ENCODE peak calls at places on chromosomes 12 and 14, in nine cellular contexts. R is heart left ventricle, X is mucosa of descending colon, O is lung, L is psoas muscle, J is Peyer's patch, N is left lung, A is tibial artery, P is uterus. U is an unnamed sample. For H3K9me3, the result is how much of the 10 kb centered on the place peaks cover.

GRCh38 chr12:82774666-82775065 is 88.0 kb downstream of the TMTC2 start:
- DNase-seq in R (no peak), X (no peak), O (no peak), L (no peak), J (no peak), N (no peak), A (no peak), P (no peak), U (no peak)

GRCh38 chr14:96586921-96587822 is 85.0 kb downstream of the PAPOLA start:
- DNase-seq in R (no peak), X (no peak), O (no peak), L (no peak), J (no peak), N (no peak), A (no peak), P (no peak), U (no peak)

GRCh38 chr12:58877243-58877743 is 43.0 kb downstream of the LRIG3 start:
- DNase-seq in R (no peak), X (peak), O (peak), L (no peak), J (no peak), N (no peak), A (no peak), P (no peak), U (no peak)

GRCh38 chr12:51323966-51324895 is at the start of gene BIN2:
- DNase-seq in R (peak), X (peak), O (peak), L (peak), J (peak), N (peak), A (peak), P (peak), U (peak)

GRCh38 chr12:88908345-88908744 is 328.1 kb upstream of the KITLG start:
- DNase-seq in R (no peak), X (no peak), O (no peak), L (no peak), J (no peak), N (no peak), A (no peak), P (no peak), U (no peak)

GRCh38 chr12:29782821-29783772 is 645 bp downstream of the TMTC1 start:
- DNase-seq in R (peak), X (peak), O (peak), L (peak), J (peak), N (peak), A (peak), P (peak), U (no peak)

GRCh38 chr12:60308366-60309000 is 712.7 kb downstream of the SLC16A7 start:
- DNase-seq in R (no peak), X (no peak), O (no peak), L (no peak), J (no peak), N (no peak), A (no peak), P (no peak), U (no peak)

GRCh38 chr14:97381309-97381708 is 584.1 kb downstream of the VRK1 start:
- DNase-seq in R (no peak), X (no peak), O (no peak), L (no peak), J (no peak), N (no peak), A (no peak), P (no peak), U (no peak)

GRCh38 chr12:11553871-11554533 is 95.5 kb upstream of the ETV6 start:
- DNase-seq in R (no peak), X (peak), O (peak), L (no peak), J (no peak), N (no peak), A (no peak), P (no peak), U (peak)

GRCh38 chr12:131829795-131830334 is 1.7 kb downstream of the MMP17 start:
- DNase-seq in R (no peak), X (no peak), O (no peak), L (no peak), J (no peak), N (peak), A (no peak), P (no peak), U (no peak)

GRCh38 chr14:72129283-72129682 is 197.1 kb downstream of the RGS6 start:
- DNase-seq in R (no peak), X (no peak), O (peak), L (no peak), J (no peak), N (no peak), A (no peak), P (no peak), U (no peak)

GRCh38 chr12:46970636-46971035 is 108.8 kb upstream of the PCED1B start:
- DNase-seq in R (no peak), X (no peak), O (no peak), L (no peak), J (no peak), N (no peak), A (no peak), P (no peak), U (no peak)

GRCh38 chr12:76762556-76762955 is 1.4 kb upstream of the ZDHHC17 start:
- DNase-seq in R (no peak), X (no peak), O (no peak), L (no peak), J (no peak), N (no peak), A (no peak), P (peak), U (no peak)

GRCh38 chr14:55928316-55928715 is 189.9 kb upstream of the PELI2 start:
- DNase-seq in R (no peak), X (no peak), O (no peak), L (no peak), J (no peak), N (no peak), A (no peak), P (no peak), U (no peak)

GRCh38 chr14:21057803-21058675 is at the start of gene RNASE8:
- DNase-seq in R (no peak), X (no peak), O (no peak), L (no peak), J (no peak), N (no peak), A (no peak), P (no peak), U (no peak)

GRCh38 chr12:118371354-118372282 is 1.1 kb downstream of the TAOK3 start:
- DNase-seq in R (peak), X (peak), O (no peak), L (peak), J (peak), N (peak), A (no peak), P (no peak), U (no peak)

GRCh38 chr12:109637996-109638395 is 64.4 kb downstream of the MVK start:
- DNase-seq in R (no peak), X (no peak), O (no peak), L (no peak), J (no peak), N (no peak), A (no peak), P (no peak), U (no peak)

GRCh38 chr14:68655021-68655811 is 137.7 kb downstream of the ZFP36L1 start:
- DNase-seq in R (no peak), X (no peak), O (no peak), L (no peak), J (no peak), N (no peak), A (peak), P (peak), U (no peak)

GRCh38 chr12:124322271-124322998 is 27.5 kb downstream of the RFLNA start:
- DNase-seq in R (no peak), X (no peak), O (no peak), L (no peak), J (no peak), N (peak), A (no peak), P (no peak), U (no peak)

GRCh38 chr12:52628841-52629240 is 10.5 kb upstream of the KRT73 start:
- DNase-seq in R (no peak), X (no peak), O (no peak), L (no peak), J (no peak), N (no peak), A (no peak), P (no peak), U (no peak)

GRCh38 chr12:93908264-93908663 is 231.1 kb downstream of the CRADD start:
- DNase-seq in R (no peak), X (no peak), O (no peak), L (no peak), J (no peak), N (no peak), A (no peak), P (no peak), U (no peak)

GRCh38 chr12:129911437-129912049 is 7.7 kb upstream of the TMEM132D start:
- DNase-seq in R (no peak), X (peak), O (no peak), L (no peak), J (no peak), N (no peak), A (no peak), P (no peak), U (no peak)

GRCh38 chr14:50173891-50174290 is 57.5 kb downstream of the SOS2 start:
- DNase-seq in R (no peak), X (no peak), O (no peak), L (no peak), J (no peak), N (no peak), A (no peak), P (no peak), U (no peak)

GRCh38 chr14:31038521-31039166 is 12.5 kb upstream of the STRN3 start:
- DNase-seq in R (no peak), X (no peak), O (no peak), L (no peak), J (no peak), N (no peak), A (no peak), P (no peak), U (no peak)

GRCh38 chr12:105721051-105721825 is 390.7 kb downstream of the C12orf75 start:
- DNase-seq in R (no peak), X (no peak), O (no peak), L (no peak), J (no peak), N (no peak), A (no peak), P (no peak), U (no peak)

GRCh38 chr12:38350342-38351181 is 34.0 kb downstream of the ALG10B start:
- DNase-seq in R (no peak), X (no peak), O (no peak), L (no peak), J (no peak), N (no peak), A (no peak), P (no peak), U (no peak)

GRCh38 chr12:57085999-57086950 is 2.6 kb upstream of the NAB2 start:
- DNase-seq in R (peak), X (peak), O (no peak), L (peak), J (peak), N (peak), A (peak), P (peak), U (no peak)

GRCh38 chr14:22973217-22974032 is 8.9 kb downstream of the AJUBA start:
- DNase-seq in R (no peak), X (peak), O (no peak), L (no peak), J (no peak), N (no peak), A (no peak), P (no peak), U (no peak)

GRCh38 chr12:54286042-54286931 is 5.8 kb downstream of the HNRNPA1 start:
- DNase-seq in R (no peak), X (no peak), O (no peak), L (no peak), J (no peak), N (no peak), A (no peak), P (no peak), U (no peak)

GRCh38 chr12:14621821-14622220 is 54.1 kb upstream of the PLBD1 start:
- DNase-seq in R (no peak), X (no peak), O (no peak), L (no peak), J (no peak), N (no peak), A (no peak), P (no peak), U (no peak)

GRCh38 chr12:100986595-100987547 is 192.3 kb downstream of the ANO4 start:
- DNase-seq in R (no peak), X (no peak), O (no peak), L (no peak), J (no peak), N (no peak), A (no peak), P (no peak), U (no peak)

GRCh38 chr14:94532462-94532861 is 23.2 kb upstream of the SERPINA12 start:
- DNase-seq in R (no peak), X (no peak), O (no peak), L (no peak), J (no peak), N (no peak), A (no peak), P (no peak), U (no peak)

GRCh38 chr14:63174760-63175191 is 29.5 kb upstream of the RHOJ start:
- DNase-seq in R (no peak), X (peak), O (no peak), L (no peak), J (no peak), N (no peak), A (no peak), P (no peak), U (no peak)

DNA sequence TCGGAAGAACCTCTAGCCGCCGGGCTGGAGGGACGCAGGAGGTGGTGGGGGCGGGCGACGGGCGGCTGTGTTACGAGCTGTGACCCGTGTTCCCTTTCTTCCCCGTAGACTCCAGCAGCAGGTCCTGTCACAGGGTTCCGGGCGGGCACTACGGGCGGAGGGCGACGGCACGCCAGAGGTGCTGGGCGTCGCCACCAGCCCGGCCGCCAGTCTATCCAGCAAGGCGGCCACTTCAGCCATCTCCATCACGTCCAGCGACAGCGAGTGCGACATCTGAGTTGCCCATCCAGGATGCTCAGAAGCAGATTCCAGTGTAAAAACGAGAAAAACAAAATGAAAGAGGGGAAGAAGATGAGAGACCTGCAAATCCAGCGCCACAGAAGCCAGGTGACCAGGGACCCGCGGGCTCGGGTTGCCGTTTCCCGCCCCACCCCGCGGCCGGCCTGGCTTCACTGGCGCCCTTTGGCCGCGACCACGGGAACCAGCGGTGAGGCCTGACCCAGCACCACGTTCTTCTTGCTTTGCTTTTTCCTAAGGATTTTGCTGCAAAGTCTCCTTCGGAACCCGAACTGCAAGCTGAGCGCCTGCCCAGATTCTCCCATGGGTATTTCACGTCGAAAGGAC is 2.1 kb downstream of the SIX6 start:
- DNase-seq in R (no peak), X (no peak), O (no peak), L (no peak), J (no peak), N (peak), A (no peak), P (no peak), U (no peak)
- H3K9me3 ChIP-seq in R (under half), X (under half), O (under half), L (under half), J (under half), N (under half), A (under half), P (under half), U (under half)

GRCh38 chr14:75144944-75145343 is 18.1 kb upstream of the NEK9 start:
- DNase-seq in R (no peak), X (peak), O (peak), L (no peak), J (no peak), N (no peak), A (no peak), P (no peak), U (no peak)

GRCh38 chr14:75150150-75150549 is 23.3 kb upstream of the NEK9 start:
- DNase-seq in R (no peak), X (no peak), O (no peak), L (no peak), J (no peak), N (no peak), A (no peak), P (no peak), U (no peak)

GRCh38 chr14:75143761-75144527 is 17.1 kb upstream of the NEK9 start:
- DNase-seq in R (no peak), X (no peak), O (no peak), L (no peak), J (no peak), N (no peak), A (no peak), P (no peak), U (no peak)

GRCh38 chr14:75142494-75142893 is 15.6 kb upstream of the NEK9 start:
- DNase-seq in R (no peak), X (no peak), O (no peak), L (no peak), J (no peak), N (no peak), A (no peak), P (no peak), U (no peak)

GRCh38 chr14:75147423-75148071 is 20.7 kb upstream of the NEK9 start:
- DNase-seq in R (no peak), X (peak), O (peak), L (peak), J (no peak), N (no peak), A (peak), P (peak), U (no peak)
- TF ChIP-seq CTCF in R (peak), X (peak), O (peak), L (peak), J (peak), N (no peak), A (peak), P (peak), U (no peak)

GRCh38 chr12:113449839-113450238 is 21.8 kb downstream of the LHX5 start:
- DNase-seq in R (no peak), X (no peak), O (no peak), L (no peak), J (no peak), N (no peak), A (no peak), P (no peak), U (no peak)
- H3K9me3 ChIP-seq in R (under half), X (under half), O (under half), L (under half), J (under half), N (under half), A (under half), P (under half), U (under half)

DNA sequence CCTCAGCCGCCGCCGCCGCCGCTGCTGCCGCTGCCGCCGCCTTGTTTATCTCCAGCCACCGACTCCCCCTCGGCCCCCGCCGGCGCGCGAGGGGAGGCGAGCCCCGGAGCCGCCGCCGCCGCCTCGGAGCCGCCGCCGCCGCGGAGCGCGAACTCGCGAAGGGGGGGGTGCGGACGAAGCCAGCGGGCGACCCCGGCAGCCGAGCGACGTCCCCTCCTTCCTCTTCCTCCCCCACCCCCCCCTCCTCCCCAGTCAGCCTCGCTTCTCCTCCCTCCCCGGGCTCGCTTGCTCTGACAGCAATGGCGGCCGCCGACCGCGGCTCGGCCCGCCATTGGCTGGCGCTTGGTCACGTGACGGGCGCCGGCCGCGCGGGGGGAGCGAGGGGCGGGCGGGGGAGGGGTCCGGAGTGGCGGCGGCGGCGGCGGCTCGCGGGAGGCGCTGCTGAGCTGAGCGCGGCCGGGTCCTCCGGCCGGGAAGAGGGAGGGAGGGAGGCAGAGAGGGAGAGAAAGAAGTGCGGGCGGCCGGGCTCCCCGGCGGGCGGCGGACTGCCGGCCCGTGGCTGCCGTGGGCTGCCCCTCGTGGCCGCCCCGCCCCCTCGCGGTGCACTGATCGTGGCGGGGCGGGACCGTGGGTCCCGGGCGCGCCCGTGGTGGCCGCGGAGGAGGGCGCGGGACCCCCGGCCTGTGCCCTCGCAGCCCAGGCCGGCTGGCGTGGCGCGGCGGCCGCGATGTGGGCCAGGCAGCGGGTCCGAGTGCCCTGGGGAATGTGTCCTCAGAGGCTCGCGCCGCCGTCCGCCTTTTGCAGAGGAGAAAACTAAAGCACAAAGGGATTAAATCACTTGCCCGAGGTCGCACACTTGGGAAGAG is at the start of gene MED13L:
- DNase-seq in R (peak), X (peak), O (peak), L (peak), J (peak), N (peak), A (peak), P (peak), U (peak)
- TF ChIP-seq CTCF in R (peak), X (peak), O (peak), L (peak), J (peak), N (no peak), A (peak), P (peak), U (no peak)

U was measured in CD4-positive, alpha-beta T cell.